ENCODE peak calls at places on chromosomes 11 and 22, in five cellular contexts. L is cardiac muscle cell, Z is HFFc6, X is omental fat pad, Y is PC-3. C is an unnamed sample.

GRCh38 chr11:32550207-32550606 is 33.4 kb upstream of the EIF3M start:
- DNase-seq in L (no peak), Z (no peak), Y (no peak), X (no peak), C (no peak)

GRCh38 chr22:38314992-38315800 is 2.0 kb downstream of the CSNK1E start:
- DNase-seq in Y (no peak), X (no peak), Z (no peak), L (no peak), C (peak; percentile 36)

GRCh38 chr11:69637956-69638871 is 2.7 kb upstream of the CCND1 start:
- DNase-seq in L (peak; percentile 85), Z (no peak), Y (peak; percentile 74), X (no peak), C (peak; percentile 77)

GRCh38 chr22:40334899-40335298 is 11.4 kb upstream of the ADSL start:
- DNase-seq in X (no peak), Y (no peak), Z (no peak), L (no peak), C (no peak)

GRCh38 chr22:48889209-48889830 is 938.4 kb downstream of the BRD1 start:
- DNase-seq in Y (no peak), Z (no peak), X (no peak), L (no peak), C (no peak)

GRCh38 chr22:27507066-27507715 is 294.4 kb downstream of the MN1 start:
- DNase-seq in Y (peak; percentile 43), X (no peak), L (no peak), Z (no peak), C (peak; percentile 31)

GRCh38 chr11:15714641-15715399 is 600.1 kb downstream of the INSC start:
- DNase-seq in L (no peak), X (no peak), Y (no peak), Z (no peak), C (no peak)

GRCh38 chr11:20360650-20361049 is 2.9 kb upstream of the HTATIP2 start:
- DNase-seq in L (no peak), Z (no peak), X (no peak), Y (peak; percentile 24), C (peak; percentile 38)

GRCh38 chr11:59548309-59548656 is 36.9 kb downstream of the OR4D9 start:
- DNase-seq in Y (no peak), Z (no peak), X (no peak), L (no peak), C (no peak)

GRCh38 chr22:30333707-30334087 is 7.0 kb upstream of the TBC1D10A start:
- DNase-seq in Z (no peak), Y (no peak), L (no peak), X (no peak), C (no peak)

GRCh38 chr22:42286205-42286604 is 15.8 kb upstream of the TCF20 start:
- DNase-seq in X (no peak), L (no peak), Z (no peak), Y (no peak), C (no peak)

GRCh38 chr22:47918936-47919505 is 1156.6 kb downstream of the TBC1D22A start:
- DNase-seq in X (no peak), Z (no peak), L (no peak), Y (no peak), C (no peak)

GRCh38 chr11:134559617-134559992 is 147.6 kb upstream of the B3GAT1 start:
- DNase-seq in Z (no peak), L (no peak), Y (no peak), X (no peak), C (no peak)

GRCh38 chr22:37210041-37210803 is 2.1 kb downstream of the SSTR3 start:
- DNase-seq in L (no peak), Y (no peak), X (no peak), Z (no peak), C (no peak)

GRCh38 chr11:79434263-79434662 is 6.6 kb downstream of the TENM4 start:
- DNase-seq in X (no peak), L (no peak), Z (no peak), Y (no peak), C (no peak)
- TF ChIP-seq CTCF in X (no peak), L (no peak), Z (no peak), Y (no peak), C (no peak)

DNA sequence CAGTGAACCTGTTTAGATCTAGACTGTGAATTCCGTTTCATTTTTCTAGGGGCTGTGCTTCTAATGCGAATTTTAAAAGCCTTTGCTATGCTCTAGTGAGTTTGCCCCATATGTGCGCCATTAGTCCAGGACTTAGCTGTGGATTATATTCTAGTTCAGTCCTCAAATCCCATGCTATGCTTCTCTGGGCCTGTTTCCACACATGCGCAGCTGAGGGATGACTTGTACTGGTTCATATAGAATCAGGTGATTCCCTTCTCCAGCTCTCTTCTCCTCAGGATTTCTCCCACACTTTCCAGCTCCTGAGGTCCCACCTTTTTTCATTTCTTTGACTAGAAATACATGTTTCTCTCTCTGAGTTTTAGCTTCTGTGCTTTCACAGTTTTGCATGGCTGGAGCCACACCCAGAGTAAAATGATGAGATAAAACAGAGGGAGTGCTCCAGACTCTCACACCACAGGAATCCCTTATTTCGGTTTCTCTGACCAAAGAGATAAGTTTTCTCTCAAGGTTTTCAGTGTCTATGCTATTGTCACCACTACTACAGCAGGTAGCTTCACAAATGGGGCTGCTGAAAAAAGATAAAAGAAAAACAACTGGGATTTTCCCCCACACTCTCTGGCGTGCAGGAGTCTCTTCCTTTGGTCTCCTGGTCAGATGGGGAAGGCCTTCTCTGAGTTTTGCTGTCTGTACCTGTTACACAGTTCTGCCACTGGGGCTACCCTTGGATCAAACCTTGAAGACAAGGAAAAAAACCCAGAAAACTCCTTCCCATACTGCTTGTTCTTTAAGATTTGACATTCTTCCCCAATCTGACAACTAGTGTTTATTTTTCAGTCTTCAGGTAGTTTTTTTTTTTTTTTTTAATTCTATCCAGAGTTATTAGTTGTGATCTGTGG is 96.2 kb upstream of the TEAD1 start:
- DNase-seq in Z (no peak), X (no peak), L (no peak), Y (peak; percentile 11), C (no peak)
- TF ChIP-seq CTCF in Z (peak; percentile 44), X (no peak), L (peak; percentile 7), Y (no peak), C (no peak)

GRCh38 chr11:2691991-2692841 is 7.6 kb downstream of the KCNQ1OT1 start:
- DNase-seq in Y (peak; percentile 43), Z (no peak), L (peak; percentile 56), X (no peak), C (no peak)
- TF ChIP-seq CTCF in Y (peak; percentile 62), Z (peak; percentile 43), L (peak; percentile 20), X (no peak), C (no peak)

DNA sequence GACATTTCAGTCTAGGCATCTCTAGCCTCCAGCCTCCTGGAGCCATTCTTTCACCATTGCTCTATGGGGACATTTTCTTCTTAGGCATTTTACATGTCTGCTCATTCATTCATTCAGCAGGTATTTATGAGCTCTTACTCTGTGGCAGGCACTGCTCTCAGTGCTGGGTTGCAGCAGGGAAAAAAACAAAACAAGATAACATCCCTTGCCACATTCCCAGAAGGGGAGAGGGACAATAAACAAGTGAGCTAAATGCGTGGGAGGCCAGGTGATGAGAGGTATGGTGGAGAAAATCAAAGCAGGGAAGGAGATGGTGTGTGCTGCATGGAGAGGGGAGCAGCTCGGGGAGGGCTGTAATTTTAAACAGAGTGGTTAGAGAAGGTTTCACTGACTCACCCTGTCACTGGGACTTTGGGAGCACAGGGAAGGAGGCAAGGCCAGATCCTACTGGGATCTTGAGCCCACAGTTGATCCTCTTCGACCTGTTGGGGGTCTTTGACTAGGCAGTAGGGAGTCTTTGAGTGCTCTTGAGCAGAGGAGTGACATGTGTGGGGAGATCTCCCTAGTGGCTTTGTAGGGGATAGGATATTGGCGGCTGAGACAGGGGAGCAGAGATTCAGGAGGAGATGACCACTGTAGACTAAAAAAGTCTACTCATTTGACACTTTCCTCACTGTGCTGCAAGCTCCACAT is 17.0 kb downstream of the MICAL2 start:
- DNase-seq in Z (no peak), L (no peak), Y (no peak), X (no peak), C (no peak)
- TF ChIP-seq CTCF in Z (no peak), L (no peak), Y (no peak), X (no peak), C (no peak)

C was measured in stomach.